ENCODE peak calls at places on chromosome 11, in eight cellular contexts. L is A549, B is H7, G is psoas muscle, K is brain microvascular endothelial cell, E is lower lobe of right lung, M is left ventricle myocardium inferior, N is kidney epithelial cell. R is an unnamed sample.

GRCh38 chr11:76672431-76673163 is 2.0 kb upstream of the LRRC32 start:
- DNase-seq in L (no peak), B (no peak), G (no peak), K (no peak), E (no peak), M (no peak), N (peak), R (peak)

GRCh38 chr11:76629853-76630599 is 40.5 kb downstream of the LRRC32 start:
- DNase-seq in L (no peak), B (peak), G (peak), K (no peak), E (peak), M (peak), N (no peak), R (no peak)

GRCh38 chr11:8201524-8202365 is 32.9 kb upstream of the RIC3 start:
- DNase-seq in L (no peak), B (no peak), G (no peak), K (no peak), E (no peak), M (no peak), N (no peak), R (peak)

GRCh38 chr11:118625976-118626375 is 18.6 kb downstream of the PHLDB1 start:
- DNase-seq in L (no peak), B (peak), G (no peak), K (no peak), E (peak), M (no peak), N (no peak), R (no peak)

GRCh38 chr11:46617451-46618314 is at the start of gene ATG13:
- DNase-seq in L (peak), B (peak), G (peak), K (peak), E (peak), M (peak), N (no peak), R (peak)

GRCh38 chr11:124837491-124837856 is 27.8 kb upstream of the ROBO3 start:
- DNase-seq in L (peak), B (peak), G (no peak), K (peak), E (no peak), M (no peak), N (peak), R (peak)

GRCh38 chr11:19185516-19186052 is 16.2 kb downstream of the CSRP3 start:
- DNase-seq in L (no peak), B (no peak), G (no peak), K (no peak), E (no peak), M (no peak), N (no peak), R (no peak)

GRCh38 chr11:28701760-28702449 is 593.7 kb downstream of the METTL15 start:
- DNase-seq in L (peak), B (no peak), G (no peak), K (no peak), E (no peak), M (no peak), N (no peak), R (no peak)

GRCh38 chr11:128297111-128297651 is 290.2 kb downstream of the ETS1 start:
- DNase-seq in L (no peak), B (no peak), G (no peak), K (no peak), E (no peak), M (no peak), N (no peak), R (no peak)

GRCh38 chr11:107957109-107957588 is 28.9 kb downstream of the RAB39A start:
- DNase-seq in L (no peak), B (no peak), G (no peak), K (no peak), E (no peak), M (no peak), N (no peak), R (peak)

GRCh38 chr11:110858556-110858921 is 146.3 kb upstream of the ARHGAP20 start:
- DNase-seq in L (no peak), B (no peak), G (peak), K (no peak), E (no peak), M (peak), N (no peak), R (peak)

GRCh38 chr11:62497132-62497915 is 49.3 kb downstream of the AHNAK start:
- DNase-seq in L (peak), B (peak), G (no peak), K (peak), E (no peak), M (no peak), N (no peak), R (peak)

GRCh38 chr11:120125005-120125404 is 12.9 kb downstream of the TRIM29 start:
- DNase-seq in L (peak), B (no peak), G (peak), K (peak), E (peak), M (no peak), N (no peak), R (no peak)

GRCh38 chr11:120125509-120125908 is 12.4 kb downstream of the TRIM29 start:
- DNase-seq in L (no peak), B (no peak), G (no peak), K (no peak), E (peak), M (no peak), N (no peak), R (no peak)

GRCh38 chr11:120122921-120123683 is 14.8 kb downstream of the TRIM29 start:
- DNase-seq in L (no peak), B (no peak), G (no peak), K (no peak), E (no peak), M (no peak), N (no peak), R (no peak)

GRCh38 chr11:120124355-120124754 is 13.6 kb downstream of the TRIM29 start:
- DNase-seq in L (no peak), B (no peak), G (no peak), K (no peak), E (no peak), M (no peak), N (no peak), R (no peak)

GRCh38 chr11:120123946-120124345 is 14.0 kb downstream of the TRIM29 start:
- DNase-seq in L (no peak), B (no peak), G (no peak), K (no peak), E (no peak), M (no peak), N (no peak), R (no peak)
- H3K4me3 ChIP-seq in L (no peak), B (no peak), G (no peak), K (no peak), E (no peak), M (no peak), N (no peak), R (no peak)

GRCh38 chr11:112723676-112724075 is 237.5 kb upstream of the NCAM1 start:
- DNase-seq in L (no peak), B (no peak), G (no peak), K (no peak), E (no peak), M (no peak), N (no peak), R (no peak)
- H3K4me3 ChIP-seq in L (no peak), B (no peak), G (no peak), K (no peak), E (no peak), M (no peak), N (no peak), R (no peak)

GRCh38 chr11:9971894-9972293 is 308.0 kb downstream of the SWAP70 start:
- DNase-seq in L (no peak), B (no peak), G (no peak), K (no peak), E (no peak), M (no peak), N (no peak), R (no peak)
- H3K4me3 ChIP-seq in L (no peak), B (no peak), G (no peak), K (no peak), E (no peak), M (no peak), N (no peak), R (no peak)

GRCh38 chr11:126992804-126993111 is 7.8 kb downstream of the KIRREL3 start:
- DNase-seq in L (peak), B (no peak), G (no peak), K (peak), E (no peak), M (no peak), N (peak), R (no peak)

GRCh38 chr11:126990716-126991480 is 9.7 kb downstream of the KIRREL3 start:
- DNase-seq in L (no peak), B (no peak), G (no peak), K (no peak), E (no peak), M (no peak), N (no peak), R (no peak)

GRCh38 chr11:126991596-126991995 is 9.0 kb downstream of the KIRREL3 start:
- DNase-seq in L (peak), B (no peak), G (no peak), K (no peak), E (no peak), M (no peak), N (no peak), R (no peak)

GRCh38 chr11:126993599-126993998 is 7.0 kb downstream of the KIRREL3 start:
- DNase-seq in L (peak), B (no peak), G (no peak), K (no peak), E (no peak), M (no peak), N (no peak), R (no peak)

GRCh38 chr11:126992065-126992803 is 8.3 kb downstream of the KIRREL3 start:
- DNase-seq in L (peak), B (no peak), G (no peak), K (peak), E (no peak), M (no peak), N (peak), R (no peak)
- H3K4me3 ChIP-seq in L (peak), B (no peak), G (no peak), K (peak), E (no peak), M (no peak), N (no peak), R (no peak)

DNA sequence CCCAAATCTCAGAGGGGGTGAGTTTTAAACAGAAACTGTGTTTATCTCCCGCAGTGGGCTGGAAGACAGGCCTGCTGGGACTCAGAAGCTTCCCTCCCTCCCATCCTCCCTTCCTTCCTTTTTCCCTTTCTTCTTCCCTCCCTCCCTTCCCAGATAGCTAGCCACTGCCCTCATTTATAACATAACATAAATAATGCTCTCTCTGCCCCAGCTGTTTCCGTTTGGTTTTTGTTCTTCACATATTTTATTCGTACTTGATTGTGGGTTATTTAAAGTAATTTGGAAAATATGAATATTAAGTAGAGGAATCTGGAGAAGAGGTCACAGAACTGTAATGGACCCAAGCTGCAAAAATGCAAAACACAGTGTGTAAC is 140.9 kb downstream of the TEAD1 start:
- DNase-seq in L (no peak), B (no peak), G (no peak), K (no peak), E (no peak), M (no peak), N (no peak), R (no peak)
- H3K4me3 ChIP-seq in L (no peak), B (no peak), G (peak), K (no peak), E (no peak), M (peak), N (no peak), R (no peak)

GRCh38 chr11:45339754-45340519 is 53.8 kb upstream of the SYT13 start:
- DNase-seq in L (peak), B (peak), G (peak), K (peak), E (peak), M (peak), N (peak), R (peak)
- H3K4me3 ChIP-seq in L (peak), B (peak), G (peak), K (peak), E (peak), M (peak), N (no peak), R (peak)

DNA sequence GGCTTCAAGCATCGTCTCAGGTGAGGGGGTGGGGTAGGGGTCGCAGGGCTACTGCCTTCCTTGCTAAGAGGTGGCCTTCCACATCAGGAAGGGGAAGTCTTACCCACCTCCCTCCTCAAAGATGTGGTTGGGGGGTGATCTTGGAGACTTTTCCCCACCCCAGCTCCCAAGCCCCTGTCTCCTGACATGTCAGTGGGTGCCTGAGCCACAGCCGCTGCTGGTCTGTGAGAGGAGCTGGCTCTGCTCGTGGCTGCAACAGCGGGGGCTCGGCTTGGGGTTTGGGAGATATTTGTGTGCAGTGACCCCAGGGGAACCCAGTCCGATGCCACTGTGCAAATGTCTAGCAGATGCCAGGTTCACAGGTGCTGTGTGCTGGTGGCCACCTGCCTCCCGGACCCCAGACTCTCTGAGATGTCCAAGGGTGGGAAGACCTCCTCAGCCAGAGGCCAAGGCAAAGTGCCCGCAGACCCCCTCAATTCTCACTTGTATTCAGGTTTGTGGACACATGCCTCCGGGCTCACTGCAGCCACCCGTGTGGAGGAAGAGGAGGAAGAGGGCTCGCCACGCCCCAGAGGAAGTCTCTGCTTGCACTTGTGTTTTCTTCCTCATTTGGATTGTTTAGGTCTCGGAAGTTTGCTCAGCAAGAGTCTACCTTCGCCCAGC is 1.9 kb downstream of the KCNQ1 start:
- DNase-seq in L (no peak), B (no peak), G (no peak), K (no peak), E (peak), M (no peak), N (no peak), R (no peak)
- H3K4me3 ChIP-seq in L (no peak), B (no peak), G (no peak), K (no peak), E (peak), M (peak), N (no peak), R (no peak)

DNA sequence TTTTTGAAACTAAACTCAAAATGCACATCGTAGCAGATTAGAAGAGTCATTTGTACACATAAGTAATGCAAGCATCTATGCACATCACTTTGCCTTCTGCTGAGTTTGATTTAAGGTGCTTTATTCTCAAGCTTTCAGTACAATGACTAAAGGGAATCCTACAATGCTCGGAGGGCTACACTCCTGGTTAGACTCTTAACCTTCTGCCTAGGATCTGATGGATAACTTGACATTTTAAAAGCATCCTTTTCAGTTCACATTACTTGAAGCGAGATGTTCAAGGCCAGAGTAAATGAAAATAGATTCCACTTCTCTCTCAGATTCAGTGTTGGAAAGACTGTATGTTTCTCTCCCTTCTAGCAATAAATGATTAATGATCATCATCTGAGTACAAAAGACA is 259.3 kb upstream of the ANO3 start:
- DNase-seq in L (no peak), B (no peak), G (no peak), K (no peak), E (no peak), M (no peak), N (no peak), R (no peak)
- H3K4me3 ChIP-seq in L (no peak), B (no peak), G (no peak), K (no peak), E (no peak), M (no peak), N (no peak), R (no peak)

DNA sequence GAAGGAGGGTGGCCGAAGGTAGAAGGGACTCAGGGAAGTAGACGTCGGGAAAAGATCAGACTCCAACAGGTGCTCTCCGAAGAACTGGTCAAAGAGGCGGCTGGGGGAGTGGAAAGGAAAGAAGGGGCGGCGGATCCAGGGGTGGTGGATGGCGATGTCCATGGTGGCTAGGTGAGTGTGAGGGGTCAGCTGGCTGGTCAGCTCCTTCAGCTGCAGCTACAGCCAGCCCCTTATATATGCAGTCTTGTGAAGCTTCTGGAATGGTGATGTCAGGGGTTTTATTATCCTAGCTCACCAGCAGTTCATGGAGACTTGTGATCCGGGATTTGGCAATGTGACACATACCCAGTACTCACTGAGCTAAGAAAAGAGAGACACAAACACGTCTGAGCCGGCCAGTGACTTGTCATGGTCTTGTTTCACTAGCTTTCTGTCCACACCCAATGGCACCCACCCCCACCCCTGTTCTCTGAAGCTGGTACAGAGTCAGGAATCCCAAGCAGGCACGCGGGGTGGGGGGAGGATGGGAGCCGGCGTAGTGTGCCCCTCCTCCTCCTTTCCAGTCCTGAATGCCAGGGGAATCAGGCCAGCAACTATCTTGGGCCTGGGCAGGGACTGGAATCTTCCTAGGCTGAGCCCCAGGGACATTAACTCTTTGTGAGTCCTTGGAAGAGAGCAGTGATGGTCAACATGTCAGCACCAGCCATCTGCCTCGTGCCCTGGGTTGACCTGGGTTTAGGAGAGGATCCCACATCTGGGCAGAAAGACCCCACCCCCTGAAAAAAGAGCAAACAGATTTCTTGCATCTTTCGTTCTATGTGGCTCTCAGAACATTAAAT is at the start of gene CRYAB:
- DNase-seq in L (peak), B (peak), G (peak), K (peak), E (peak), M (peak), N (peak), R (no peak)
- H3K4me3 ChIP-seq in L (no peak), B (no peak), G (peak), K (peak), E (peak), M (peak), N (no peak), R (no peak)

DNA sequence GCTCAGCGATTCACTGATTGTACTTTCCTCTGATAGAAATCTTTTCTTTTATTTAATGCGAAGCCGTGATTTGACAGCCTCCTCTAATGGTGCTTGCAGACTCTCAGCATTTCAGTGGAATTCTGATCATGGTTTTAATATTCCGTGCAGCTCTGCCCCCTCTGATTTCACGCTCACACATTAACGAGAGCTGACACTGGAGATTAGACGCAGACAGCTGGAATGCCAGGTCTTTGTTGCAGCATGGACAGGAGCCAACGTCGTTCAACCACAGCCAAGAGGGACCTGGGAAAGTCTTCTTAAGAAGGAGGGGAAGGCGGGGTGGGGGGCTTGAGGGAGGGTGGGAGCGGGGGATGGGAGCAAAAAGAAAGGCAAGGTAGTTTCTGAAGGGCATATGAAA is 186.4 kb downstream of the BLID start:
- DNase-seq in L (no peak), B (peak), G (peak), K (peak), E (no peak), M (peak), N (no peak), R (no peak)
- H3K4me3 ChIP-seq in L (no peak), B (peak), G (peak), K (peak), E (peak), M (peak), N (peak), R (no peak)